ENCODE peak calls at places on chromosomes 12 and 14, in four cellular contexts. X is lung, Z is lower leg skin, T is upper lobe of right lung. G is an unnamed sample.

GRCh38 chr12:102528111-102528510 is 47.7 kb upstream of the IGF1 start:
- DNase-seq in X (no peak), Z (no peak), T (no peak), G (no peak)

GRCh38 chr14:63460594-63461132 is 82.5 kb downstream of the PPP2R5E start:
- DNase-seq in X (no peak), Z (no peak), T (no peak), G (no peak)

GRCh38 chr14:73896521-73896920 is 9.9 kb downstream of the ZNF410 start:
- DNase-seq in X (no peak), Z (no peak), T (no peak), G (no peak)

GRCh38 chr12:27549801-27550652 is 26.0 kb downstream of the PPFIBP1 start:
- DNase-seq in X (peak), Z (peak), T (peak), G (no peak)

GRCh38 chr12:9851927-9852326 is 17.2 kb downstream of the CLEC2B start:
- DNase-seq in X (no peak), Z (no peak), T (no peak), G (no peak)

GRCh38 chr12:25377475-25378179 is 126.9 kb upstream of the KRAS start:
- DNase-seq in X (no peak), Z (no peak), T (no peak), G (no peak)

GRCh38 chr14:74545386-74545785 is 51.8 kb downstream of the ISCA2 start:
- DNase-seq in X (no peak), Z (no peak), T (no peak), G (no peak)

GRCh38 chr12:105355752-105356151 is 25.3 kb downstream of the C12orf75 start:
- DNase-seq in X (no peak), Z (no peak), T (no peak), G (no peak)

GRCh38 chr14:83217492-83217891 is 1683.8 kb upstream of the SEL1L start:
- DNase-seq in X (no peak), Z (peak), T (no peak), G (no peak)

GRCh38 chr12:129394416-129394815 is 509.4 kb downstream of the TMEM132D start:
- DNase-seq in X (no peak), Z (no peak), T (no peak), G (no peak)

GRCh38 chr14:67666733-67667132 is 7.7 kb downstream of the VTI1B start:
- DNase-seq in X (no peak), Z (no peak), T (no peak), G (peak)

GRCh38 chr14:24876009-24876690 is 173.8 kb downstream of the STXBP6 start:
- DNase-seq in X (no peak), Z (no peak), T (no peak), G (no peak)

GRCh38 chr12:126772171-126772864 is 1494.7 kb upstream of the TMEM132C start:
- DNase-seq in X (no peak), Z (no peak), T (no peak), G (no peak)

GRCh38 chr14:21066882-21067502 is 3.1 kb upstream of the ARHGEF40 start:
- DNase-seq in X (no peak), Z (no peak), T (no peak), G (no peak)

GRCh38 chr14:71855399-71856036 is 76.7 kb upstream of the RGS6 start:
- DNase-seq in X (peak), Z (peak), T (peak), G (no peak)

GRCh38 chr14:66240112-66240511 is 246.1 kb upstream of the CCDC196 start:
- DNase-seq in X (no peak), Z (no peak), T (no peak), G (no peak)

GRCh38 chr12:2246358-2246757 is 193.6 kb downstream of the CACNA1C start:
- DNase-seq in X (no peak), Z (no peak), T (no peak), G (no peak)

GRCh38 chr14:38004610-38004879 is 203.2 kb upstream of the SSTR1 start:
- DNase-seq in X (no peak), Z (no peak), T (no peak), G (no peak)

GRCh38 chr12:28222081-28222700 is 31.9 kb downstream of the CCDC91 start:
- DNase-seq in X (no peak), Z (no peak), T (no peak), G (no peak)

GRCh38 chr12:71371132-71371531 is 68.5 kb upstream of the LGR5 start:
- DNase-seq in X (no peak), Z (no peak), T (no peak), G (no peak)

GRCh38 chr12:25959069-25959961 is 833 bp downstream of the RASSF8 start:
- DNase-seq in X (peak), Z (peak), T (peak), G (peak)

GRCh38 chr12:22529281-22530060 is 14.9 kb downstream of the C2CD5 start:
- DNase-seq in X (no peak), Z (no peak), T (no peak), G (no peak)

GRCh38 chr14:68786491-68787234 is 6.2 kb downstream of the ZFP36L1 start:
- DNase-seq in X (no peak), Z (no peak), T (no peak), G (no peak)

GRCh38 chr12:49939707-49940106 is 10.8 kb upstream of the AQP2 start:
- DNase-seq in X (no peak), Z (no peak), T (peak), G (no peak)

GRCh38 chr14:40340708-40341107 is 908.5 kb upstream of the FBXO33 start:
- DNase-seq in X (no peak), Z (no peak), T (no peak), G (no peak)

GRCh38 chr14:34111933-34112332 is 161.1 kb upstream of the EGLN3 start:
- DNase-seq in X (no peak), Z (no peak), T (no peak), G (no peak)
- TF ChIP-seq CTCF in X (no peak), Z (no peak), T (no peak), G (peak)

GRCh38 chr12:7319934-7320333 is 16.1 kb downstream of the ACSM4 start:
- DNase-seq in X (no peak), Z (no peak), T (no peak), G (no peak)
- TF ChIP-seq CTCF in X (no peak), Z (no peak), T (no peak), G (peak)

GRCh38 chr14:103395245-103395644 is 10.0 kb downstream of the MARK3 start:
- DNase-seq in X (no peak), Z (no peak), T (no peak), G (no peak)
- TF ChIP-seq CTCF in X (no peak), Z (no peak), T (no peak), G (no peak)

GRCh38 chr12:65074932-65075331 is 46.2 kb downstream of the WIF1 start:
- DNase-seq in X (no peak), Z (no peak), T (no peak), G (no peak)
- TF ChIP-seq CTCF in X (no peak), Z (no peak), T (no peak), G (no peak)

DNA sequence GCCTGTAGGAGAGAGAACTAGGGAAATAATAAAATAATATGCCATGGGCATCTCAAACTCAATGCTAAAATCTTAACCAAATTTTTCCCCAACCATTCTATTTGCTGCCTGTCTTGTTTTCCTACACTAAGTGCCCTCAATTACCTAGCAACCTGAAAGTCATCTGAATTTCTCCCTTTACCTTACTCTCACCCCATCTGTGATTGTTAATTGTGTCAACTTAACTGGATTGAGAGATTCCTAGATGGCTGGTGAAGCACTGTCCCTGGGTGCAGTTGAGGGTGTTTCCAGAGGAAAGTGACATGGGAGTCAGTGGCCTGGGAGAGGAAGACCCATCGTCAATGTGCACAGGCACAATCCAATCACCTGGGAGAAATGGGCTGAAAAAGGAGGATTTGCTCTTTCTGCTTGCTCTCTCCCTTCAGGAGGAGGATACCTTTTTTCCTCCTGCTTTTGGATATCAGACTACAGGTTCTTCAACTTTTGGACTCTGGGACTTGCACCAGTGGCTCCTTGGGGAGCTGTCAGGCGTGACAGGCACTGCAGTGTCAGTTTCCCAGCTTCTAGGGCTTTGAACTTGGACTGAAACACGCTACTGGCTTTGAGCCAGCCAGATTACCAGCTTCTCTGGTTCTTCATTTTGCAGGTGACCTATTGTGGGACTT is 100.1 kb downstream of the PPP1R12A start:
- DNase-seq in X (no peak), Z (no peak), T (no peak), G (no peak)
- TF ChIP-seq CTCF in X (no peak), Z (no peak), T (no peak), G (no peak)

DNA sequence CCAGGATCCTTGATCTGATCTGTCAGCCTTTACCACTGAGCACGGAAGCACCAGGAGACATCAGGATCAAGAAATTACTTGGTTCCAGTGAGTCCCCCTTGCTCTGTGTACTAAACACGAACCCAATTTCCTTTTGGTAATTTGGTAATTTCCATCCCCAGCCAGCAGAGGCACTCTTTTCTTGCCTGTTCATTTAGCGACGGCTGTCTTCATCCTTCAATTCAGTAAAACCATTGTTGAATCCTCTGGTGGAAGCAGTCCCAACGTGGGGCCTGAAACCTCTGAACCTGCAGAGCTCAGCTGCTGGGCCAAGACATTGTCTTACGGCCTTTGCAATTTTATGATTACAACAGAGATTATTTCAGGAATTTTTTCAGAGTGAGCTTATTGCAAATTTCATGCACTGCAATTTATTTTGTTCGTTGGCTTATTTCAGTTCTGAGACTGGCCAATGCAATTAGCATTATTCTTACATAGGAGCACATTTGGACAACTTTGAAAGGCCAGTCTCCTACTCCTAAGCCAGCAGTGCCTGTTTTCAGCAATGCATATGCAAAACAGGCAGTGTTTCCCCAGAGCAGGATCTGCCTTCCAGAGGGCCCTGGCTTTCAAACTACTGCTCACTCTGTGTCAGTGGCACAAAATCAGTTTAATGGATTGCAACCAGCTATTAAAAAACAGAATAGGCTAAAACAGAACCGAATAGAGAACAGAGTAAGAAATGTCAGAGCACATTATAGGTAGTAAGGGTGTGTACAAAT is 372.9 kb upstream of the TMEM132C start:
- DNase-seq in X (no peak), Z (no peak), T (no peak), G (no peak)
- TF ChIP-seq CTCF in X (no peak), Z (no peak), T (peak), G (peak)

DNA sequence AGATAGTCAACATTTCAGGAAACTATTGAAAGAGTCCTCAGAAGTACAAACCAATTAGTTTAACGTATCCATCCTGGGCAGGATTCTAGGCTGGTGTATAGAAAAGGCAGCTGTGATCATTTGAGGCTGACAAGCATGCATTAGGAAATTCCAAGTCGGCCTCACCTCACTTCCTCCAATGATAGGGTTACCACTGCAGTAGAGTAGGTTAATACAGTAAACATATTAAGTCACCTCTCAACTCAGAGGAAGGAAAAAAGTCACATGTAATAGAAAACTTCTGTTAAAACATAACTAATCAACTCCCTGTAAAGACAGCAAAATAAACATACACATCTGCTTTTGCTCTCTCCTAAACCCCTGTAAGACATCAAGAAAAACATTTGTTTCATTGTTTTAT is 33.5 kb downstream of the MED13L start:
- DNase-seq in X (no peak), Z (no peak), T (no peak), G (no peak)
- TF ChIP-seq CTCF in X (no peak), Z (no peak), T (no peak), G (no peak)

GRCh38 chr12:55818140-55818728 is 393 bp downstream of the ORMDL2 start:
- DNase-seq in X (no peak), Z (no peak), T (no peak), G (no peak)

GRCh38 chr12:55823419-55823818 is 5.6 kb downstream of the ORMDL2 start:
- DNase-seq in X (no peak), Z (no peak), T (no peak), G (no peak)

GRCh38 chr12:55822228-55822627 is 4.4 kb downstream of the ORMDL2 start:
- DNase-seq in X (no peak), Z (no peak), T (no peak), G (no peak)

GRCh38 chr12:55818886-55819285 is 1.0 kb downstream of the ORMDL2 start:
- DNase-seq in X (no peak), Z (no peak), T (no peak), G (no peak)

DNA sequence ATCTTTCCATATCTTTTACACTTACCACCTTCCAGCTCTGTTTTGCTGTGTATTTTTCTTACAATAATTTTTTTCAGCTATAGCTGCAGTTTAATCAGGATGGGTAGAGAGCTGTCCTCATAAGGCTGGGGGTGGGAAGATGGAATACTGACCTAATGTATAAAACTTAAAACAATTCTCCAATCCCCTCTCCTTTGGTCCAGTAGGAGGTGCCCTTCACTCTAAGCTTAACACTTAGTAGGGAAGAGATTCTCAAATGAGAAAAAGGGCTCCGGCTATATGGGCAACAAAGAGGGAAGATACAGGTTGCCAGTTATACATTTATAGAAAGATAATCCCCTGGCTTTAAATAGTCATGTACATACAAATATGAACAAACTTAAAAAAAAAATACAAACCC is 2.8 kb downstream of the ORMDL2 start:
- DNase-seq in X (no peak), Z (no peak), T (no peak), G (no peak)
- TF ChIP-seq CTCF in X (no peak), Z (no peak), T (no peak), G (peak)

DNA sequence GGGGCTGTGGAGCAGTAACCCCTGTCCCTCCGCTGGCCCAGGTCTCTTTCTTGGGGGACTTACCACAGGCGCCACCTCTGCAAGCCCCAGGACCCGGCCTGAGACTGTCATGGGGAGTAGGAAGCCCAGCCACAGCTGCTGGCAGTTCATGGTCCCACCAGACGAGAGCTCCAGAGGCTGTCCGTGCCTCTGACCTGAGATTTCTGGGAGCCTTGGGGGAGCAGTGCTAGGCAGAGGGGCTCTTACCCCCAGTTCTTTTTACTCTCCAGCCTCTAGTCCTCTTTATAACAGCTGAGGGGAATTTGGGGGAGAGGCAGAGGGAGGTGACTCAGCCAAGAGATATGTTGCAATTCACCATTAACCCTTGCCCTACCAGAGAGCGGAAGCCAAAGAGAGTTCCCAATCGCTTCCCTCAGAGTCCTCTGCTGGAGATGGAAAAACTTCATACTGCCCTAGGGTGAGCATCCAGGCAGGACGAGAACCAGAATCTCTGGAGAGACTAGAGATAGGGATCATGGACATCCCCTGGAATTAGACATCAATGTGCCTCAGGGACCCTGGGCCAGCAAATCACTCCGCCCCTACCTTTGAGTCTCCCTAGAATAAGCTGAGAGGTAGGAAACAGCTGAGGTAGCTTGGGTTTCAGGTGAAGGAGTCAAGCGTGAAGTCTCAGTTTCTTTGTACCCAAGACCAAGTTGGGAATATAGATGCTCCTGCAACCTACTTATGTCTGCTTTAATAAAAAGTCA is at the start of gene MMP19:
- DNase-seq in X (no peak), Z (no peak), T (no peak), G (no peak)
- TF ChIP-seq CTCF in X (no peak), Z (no peak), T (no peak), G (no peak)